ENCODE peak calls at places on chromosomes 16 and 17, in four cellular contexts. I is HepG2, Y is K562, R is GM12878. P is an unnamed sample.

GRCh38 chr17:11170901-11171300 is 70.1 kb upstream of the SHISA6 start:
- DNase-seq in I (no peak), Y (no peak), R (no peak), P (no peak)

GRCh38 chr17:7486181-7486580 is 2.0 kb downstream of the POLR2A start:
- DNase-seq in I (no peak), Y (no peak), R (no peak), P (no peak)

GRCh38 chr17:77373298-77374169 is 232.8 kb downstream of the SEC14L1 start:
- DNase-seq in I (no peak), Y (no peak), R (no peak), P (peak; percentile 51)

GRCh38 chr16:6019490-6019991 is 921.9 kb upstream of the EEF2KMT start:
- DNase-seq in I (no peak), Y (no peak), R (no peak), P (no peak)

GRCh38 chr17:17243163-17243562 is 6.2 kb upstream of the FLCN start:
- DNase-seq in I (no peak), Y (no peak), R (no peak), P (no peak)

GRCh38 chr16:13939821-13940220 is 19.9 kb downstream of the ERCC4 start:
- DNase-seq in I (no peak), Y (no peak), R (no peak), P (no peak)

GRCh38 chr16:31333686-31334649 is 21.0 kb upstream of the ITGAX start:
- DNase-seq in I (peak; percentile 66), Y (peak; percentile 43), R (no peak), P (peak; percentile 54)

GRCh38 chr16:23420011-23420410 is 33.0 kb downstream of the COG7 start:
- DNase-seq in I (no peak), Y (no peak), R (no peak), P (no peak)

GRCh38 chr16:154223-155030 is 2.0 kb downstream of the HBZ start:
- DNase-seq in I (no peak), Y (peak; percentile 64), R (no peak), P (no peak)

GRCh38 chr16:87945351-87946042 is 5.7 kb upstream of the BANP start:
- DNase-seq in I (no peak), Y (no peak), R (no peak), P (peak; percentile 60)

GRCh38 chr16:4241601-4242270 is at the start of gene SRL:
- DNase-seq in I (no peak), Y (no peak), R (no peak), P (no peak)

GRCh38 chr16:6165330-6165984 is 1067.9 kb upstream of the EEF2KMT start:
- DNase-seq in I (no peak), Y (no peak), R (no peak), P (no peak)

GRCh38 chr16:22232277-22233049 is 26.4 kb downstream of the EEF2K start:
- DNase-seq in I (peak; percentile 93), Y (no peak), R (no peak), P (no peak)

GRCh38 chr16:57701759-57702371 is 7.3 kb downstream of the DRC7 start:
- DNase-seq in I (no peak), Y (no peak), R (no peak), P (no peak)

GRCh38 chr17:44872131-44872768 is 24.6 kb downstream of the HIGD1B start:
- DNase-seq in I (no peak), Y (no peak), R (no peak), P (no peak)

GRCh38 chr17:8911205-8911604 is 43.7 kb upstream of the PIK3R6 start:
- DNase-seq in I (no peak), Y (no peak), R (no peak), P (no peak)

GRCh38 chr17:3813171-3813570 is 12.2 kb upstream of the ITGAE start:
- DNase-seq in I (no peak), Y (no peak), R (no peak), P (no peak)

GRCh38 chr17:58587713-58588117 is 73.3 kb upstream of the MTMR4 start:
- DNase-seq in I (peak; percentile 63), Y (peak; percentile 87), R (no peak), P (peak; percentile 77)

GRCh38 chr17:4742133-4742532 is 2.4 kb upstream of the CXCL16 start:
- DNase-seq in I (no peak), Y (no peak), R (no peak), P (no peak)

GRCh38 chr16:56792960-56793359 is 63.0 kb downstream of the NUP93 start:
- DNase-seq in I (no peak), Y (no peak), R (no peak), P (no peak)

GRCh38 chr16:86663691-86664517 is 85.6 kb downstream of the FOXL1 start:
- DNase-seq in I (no peak), Y (no peak), R (no peak), P (no peak)

GRCh38 chr17:59840329-59840907 is 52.3 kb downstream of the TUBD1 start:
- DNase-seq in I (no peak), Y (no peak), R (no peak), P (peak; percentile 45)

GRCh38 chr17:59840908-59841666 is 51.7 kb downstream of the TUBD1 start:
- DNase-seq in I (no peak), Y (no peak), R (no peak), P (no peak)

GRCh38 chr17:59839646-59840328 is 53.0 kb downstream of the TUBD1 start:
- DNase-seq in I (no peak), Y (no peak), R (no peak), P (no peak)

GRCh38 chr17:59838196-59838911 is 54.4 kb downstream of the TUBD1 start:
- DNase-seq in I (no peak), Y (no peak), R (no peak), P (no peak)

DNA sequence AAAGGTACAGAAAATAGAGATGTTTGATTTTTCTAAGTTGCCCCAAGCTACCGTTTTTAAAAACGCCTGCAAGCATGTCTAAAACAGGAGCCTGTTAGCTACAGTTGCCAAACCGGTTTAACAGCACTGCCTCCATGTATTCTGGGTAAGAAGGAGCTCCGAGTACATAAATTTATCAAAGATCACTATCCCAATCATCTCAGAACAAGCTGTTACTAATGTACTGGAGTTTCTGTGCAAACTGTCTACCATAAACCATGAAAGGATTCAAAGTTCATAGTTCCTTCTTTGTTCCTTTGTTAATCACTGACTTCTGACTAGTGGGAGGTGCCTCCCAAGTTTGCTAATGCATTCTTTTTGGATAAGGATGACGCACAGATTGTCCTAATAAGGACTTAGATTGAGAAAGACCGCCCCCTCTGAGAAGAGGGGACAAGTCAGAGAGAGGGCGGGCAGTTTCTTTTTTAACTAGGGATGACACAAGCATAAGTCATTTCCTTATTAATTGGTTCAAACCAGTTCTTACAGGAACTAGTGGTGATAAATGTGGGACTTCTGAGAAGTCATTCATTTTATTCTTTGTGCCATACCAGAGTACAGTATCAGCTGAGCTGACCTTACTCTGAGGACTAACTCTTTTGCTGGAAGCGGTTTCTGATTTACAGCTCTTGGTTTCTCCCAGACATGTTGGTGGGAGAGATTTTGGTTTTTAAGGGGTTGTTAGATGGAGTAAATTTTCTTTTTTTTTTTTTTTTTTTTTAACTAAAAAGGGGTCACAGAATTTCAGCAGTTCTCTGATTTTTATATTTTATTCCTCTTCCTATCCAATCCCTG is 55.2 kb downstream of the TUBD1 start:
- DNase-seq in I (peak; percentile 100), Y (peak; percentile 72), R (peak; percentile 97), P (peak; percentile 54)
- TF ChIP-seq CREB1 in I (peak; percentile 87), Y (peak; percentile 26), R (peak; percentile 92), P (no peak)

GRCh38 chr16:85471469-85472431 is 141.4 kb upstream of the GSE1 start:
- DNase-seq in I (no peak), Y (no peak), R (no peak), P (no peak)
- TF ChIP-seq NR2C2 in I (no peak), Y (no peak), R (no peak), P (no peak)

DNA sequence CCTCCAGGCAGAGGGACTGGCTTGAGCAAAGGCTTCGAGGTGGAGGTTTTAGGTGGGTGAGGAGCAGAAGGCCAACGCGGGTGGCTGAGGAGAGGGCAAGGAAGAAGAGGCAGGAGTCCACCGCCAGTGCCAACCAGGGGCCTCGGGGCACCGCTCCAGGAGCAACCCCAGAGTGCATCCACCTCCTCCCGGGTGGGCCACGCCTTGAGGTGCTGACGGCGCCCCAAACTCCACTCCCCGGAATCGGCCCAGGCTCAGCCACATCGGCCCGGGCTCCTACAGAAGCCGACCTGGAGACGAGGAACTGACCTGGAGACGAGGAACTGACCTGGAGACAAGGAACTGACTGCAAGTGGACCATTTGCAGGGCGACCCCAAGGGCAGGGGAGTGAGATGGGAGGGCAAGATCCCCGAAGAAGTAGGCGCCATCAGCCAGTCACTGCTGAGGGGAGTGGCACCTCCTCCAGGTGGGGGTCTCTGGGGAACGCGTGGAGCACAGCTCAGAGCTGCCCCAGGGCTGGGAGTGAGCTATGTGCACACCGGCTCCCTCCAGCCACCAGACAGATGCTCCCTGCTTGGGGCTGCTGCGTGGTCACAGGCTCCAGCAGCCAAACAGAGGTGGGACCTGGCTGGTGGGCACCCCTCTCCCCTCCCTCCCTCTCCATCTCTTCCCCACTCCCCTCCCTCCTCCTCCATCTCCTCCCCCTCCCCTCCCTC is 29.2 kb upstream of the CBFA2T3 start:
- DNase-seq in I (no peak), Y (no peak), R (no peak), P (no peak)
- TF ChIP-seq SP1 in I (no peak), Y (no peak), R (no peak), P (no peak)

GRCh38 chr17:50262001-50262794 is 12.1 kb upstream of the TMEM92 start:
- DNase-seq in I (no peak), Y (peak; percentile 9), R (no peak), P (no peak)
- TF ChIP-seq CREB1 in I (no peak), Y (no peak), R (no peak), P (no peak)

GRCh38 chr16:2968368-2968737 is 795 bp upstream of the PAQR4 start:
- DNase-seq in I (no peak), Y (no peak), R (no peak), P (no peak)
- TF ChIP-seq NR2C2 in I (no peak), Y (no peak), R (no peak), P (no peak)

DNA sequence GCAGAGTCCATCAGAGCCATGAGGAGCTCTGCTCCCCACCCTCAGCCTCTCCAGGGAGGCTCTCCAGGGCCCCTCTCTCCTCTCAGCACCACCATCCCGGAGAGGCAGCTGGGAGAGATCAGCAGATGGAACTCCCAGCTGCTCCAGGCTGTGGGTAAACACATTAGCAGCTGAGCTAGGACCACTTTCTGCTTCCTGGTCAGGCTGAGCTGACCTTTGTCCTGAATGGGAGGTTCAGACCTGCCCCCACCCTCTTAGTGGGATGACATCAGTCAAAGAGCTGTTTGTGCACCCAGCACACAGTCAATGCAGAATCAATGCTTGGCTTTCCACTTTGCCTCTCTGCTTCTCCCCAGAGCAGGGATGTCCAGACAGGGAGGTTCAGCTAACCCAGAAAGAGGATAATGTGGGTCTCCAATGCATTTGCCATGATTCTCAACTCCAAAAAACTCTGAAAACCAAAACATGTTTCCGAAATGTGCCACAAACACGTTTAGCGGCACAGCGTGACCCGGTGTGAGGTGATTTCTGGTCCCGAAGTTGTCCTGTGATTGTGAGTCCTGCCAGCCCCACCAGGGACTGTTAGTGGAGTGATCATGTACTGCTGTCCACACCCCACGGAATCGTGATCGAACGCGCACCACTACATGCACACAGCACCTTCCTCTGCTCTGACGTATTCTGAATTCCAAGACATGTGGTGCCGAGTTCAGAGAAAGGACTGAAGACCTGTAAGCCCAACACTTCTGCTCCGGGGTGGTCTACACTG is 6.7 kb downstream of the GPR142 start:
- DNase-seq in I (peak; percentile 95), Y (no peak), R (no peak), P (no peak)
- TF ChIP-seq SP1 in I (peak; percentile 62), Y (no peak), R (no peak), P (no peak)

DNA sequence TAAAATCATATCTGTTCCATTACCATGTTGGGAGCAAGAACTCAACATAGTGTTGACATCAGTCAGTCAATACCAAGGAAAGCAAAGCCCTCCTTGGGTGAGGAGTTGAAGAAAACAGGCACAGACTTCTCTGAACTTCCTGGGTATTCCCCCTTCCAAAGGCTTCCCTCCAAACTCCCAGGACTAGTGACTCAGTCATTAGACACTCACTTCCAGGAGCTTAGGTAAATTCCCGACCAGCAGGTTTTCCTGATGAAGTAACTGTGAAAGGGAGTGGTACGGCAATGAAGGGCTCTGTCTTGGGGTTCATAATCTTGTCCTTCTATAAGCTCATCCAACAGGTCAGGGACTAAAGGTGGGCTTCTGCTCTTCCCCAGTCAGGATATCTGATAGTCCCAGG is 293.8 kb upstream of the AXIN2 start:
- DNase-seq in I (no peak), Y (no peak), R (no peak), P (no peak)
- TF ChIP-seq CREB1 in I (no peak), Y (no peak), R (no peak), P (no peak)

P was measured in WTC11.